ENCODE peak calls at places on chromosome 5, in four cellular contexts. Y is foreskin fibroblast, D is ovary, M is fibroblast of lung. T is an unnamed sample.

GRCh38 chr5:88769165-88769564 is 113.8 kb downstream of the MEF2C start:
- DNase-seq in Y (no peak), D (no peak), M (peak), T (no peak)

GRCh38 chr5:54383941-54384340 is 71.6 kb upstream of the HSPB3 start:
- DNase-seq in Y (no peak), D (no peak), M (no peak), T (no peak)

GRCh38 chr5:158637039-158637438 is 462.7 kb downstream of the EBF1 start:
- DNase-seq in Y (no peak), D (no peak), M (no peak), T (no peak)

GRCh38 chr5:14038341-14038959 is 94.0 kb upstream of the DNAH5 start:
- DNase-seq in Y (peak), D (no peak), M (peak), T (no peak)

GRCh38 chr5:32933692-32934091 is 222.6 kb downstream of the NPR3 start:
- DNase-seq in Y (no peak), D (no peak), M (no peak), T (no peak)

GRCh38 chr5:69454460-69455249 is 37.9 kb upstream of the OCLN start:
- DNase-seq in Y (no peak), D (no peak), M (no peak), T (no peak)

GRCh38 chr5:371811-372555 is 50.5 kb downstream of the AHRR start:
- DNase-seq in Y (no peak), D (no peak), M (no peak), T (peak)

GRCh38 chr5:119343766-119344165 is 12.1 kb upstream of the TNFAIP8 start:
- DNase-seq in Y (no peak), D (no peak), M (peak), T (no peak)

GRCh38 chr5:147911427-147911826 is 5.1 kb upstream of the C5orf46 start:
- DNase-seq in Y (no peak), D (no peak), M (no peak), T (no peak)

GRCh38 chr5:128534729-128535128 is 3.3 kb downstream of the FBN2 start:
- DNase-seq in Y (peak), D (no peak), M (peak), T (no peak)

GRCh38 chr5:53425598-53426516 is 54.6 kb upstream of the FST start:
- DNase-seq in Y (no peak), D (no peak), M (peak), T (peak)

GRCh38 chr5:42057254-42057690 is 132.2 kb downstream of the FBXO4 start:
- DNase-seq in Y (peak), D (peak), M (peak), T (peak)

GRCh38 chr5:61466017-61466416 is 134.0 kb downstream of the ZSWIM6 start:
- DNase-seq in Y (no peak), D (no peak), M (no peak), T (no peak)

GRCh38 chr5:110630350-110630749 is 96.1 kb downstream of the TMEM232 start:
- DNase-seq in Y (no peak), D (no peak), M (no peak), T (no peak)

GRCh38 chr5:179409806-179410205 is 64.5 kb upstream of the ADAMTS2 start:
- DNase-seq in Y (no peak), D (no peak), M (no peak), T (no peak)

GRCh38 chr5:176543428-176544182 is 5.5 kb upstream of the CDHR2 start:
- DNase-seq in Y (peak), D (peak), M (peak), T (peak)

GRCh38 chr5:109725135-109725534 is 35.4 kb downstream of the MAN2A1 start:
- DNase-seq in Y (no peak), D (no peak), M (no peak), T (no peak)

GRCh38 chr5:60340965-60341471 is 358.9 kb downstream of the DEPDC1B start:
- DNase-seq in Y (no peak), D (no peak), M (peak), T (no peak)

GRCh38 chr5:141528401-141528984 is 39.6 kb downstream of the PCDHGC5 start:
- DNase-seq in Y (peak), D (no peak), M (peak), T (no peak)

GRCh38 chr5:138686668-138687067 is 66.6 kb upstream of the CTNNA1 start:
- DNase-seq in Y (no peak), D (no peak), M (peak), T (no peak)

GRCh38 chr5:154648706-154649105 is 106.5 kb upstream of the LARP1 start:
- DNase-seq in Y (no peak), D (no peak), M (no peak), T (no peak)

GRCh38 chr5:179234563-179235135 is 110.6 kb downstream of the ADAMTS2 start:
- DNase-seq in Y (no peak), D (no peak), M (no peak), T (no peak)

GRCh38 chr5:6637590-6637989 is 4.3 kb downstream of the SRD5A1 start:
- DNase-seq in Y (no peak), D (no peak), M (no peak), T (no peak)

GRCh38 chr5:125874717-125875116 is 548.5 kb upstream of the GRAMD2B start:
- DNase-seq in Y (no peak), D (no peak), M (no peak), T (no peak)

GRCh38 chr5:133708451-133708850 is 96.1 kb upstream of the FSTL4 start:
- DNase-seq in Y (no peak), D (no peak), M (no peak), T (no peak)

GRCh38 chr5:119537704-119538103 is 85.4 kb downstream of the HSD17B4 start:
- DNase-seq in Y (no peak), D (no peak), M (peak), T (no peak)

GRCh38 chr5:91403404-91403803 is 20.3 kb upstream of the ARRDC3 start:
- DNase-seq in Y (no peak), D (no peak), M (peak), T (no peak)

GRCh38 chr5:122076669-122077450 is 1.2 kb downstream of the LOX start:
- DNase-seq in Y (peak), D (peak), M (peak), T (no peak)

GRCh38 chr5:91957671-91958070 is 574.6 kb upstream of the ARRDC3 start:
- DNase-seq in Y (no peak), D (no peak), M (peak), T (no peak)

GRCh38 chr5:21398511-21398910 is 1410.5 kb upstream of the CDH18 start:
- DNase-seq in Y (no peak), D (no peak), M (peak), T (no peak)

GRCh38 chr5:169424279-169424955 is 123.5 kb upstream of the SLIT3 start:
- DNase-seq in Y (no peak), D (no peak), M (no peak), T (no peak)

GRCh38 chr5:106174903-106175302 is 1495.8 kb downstream of the EFNA5 start:
- DNase-seq in Y (no peak), D (no peak), M (peak), T (no peak)

GRCh38 chr5:173340984-173341383 is 12.8 kb upstream of the STC2 start:
- DNase-seq in Y (no peak), D (no peak), M (no peak), T (no peak)

GRCh38 chr5:39283231-39283818 is 64.0 kb upstream of the FYB1 start:
- DNase-seq in Y (peak), D (no peak), M (peak), T (peak)

DNA sequence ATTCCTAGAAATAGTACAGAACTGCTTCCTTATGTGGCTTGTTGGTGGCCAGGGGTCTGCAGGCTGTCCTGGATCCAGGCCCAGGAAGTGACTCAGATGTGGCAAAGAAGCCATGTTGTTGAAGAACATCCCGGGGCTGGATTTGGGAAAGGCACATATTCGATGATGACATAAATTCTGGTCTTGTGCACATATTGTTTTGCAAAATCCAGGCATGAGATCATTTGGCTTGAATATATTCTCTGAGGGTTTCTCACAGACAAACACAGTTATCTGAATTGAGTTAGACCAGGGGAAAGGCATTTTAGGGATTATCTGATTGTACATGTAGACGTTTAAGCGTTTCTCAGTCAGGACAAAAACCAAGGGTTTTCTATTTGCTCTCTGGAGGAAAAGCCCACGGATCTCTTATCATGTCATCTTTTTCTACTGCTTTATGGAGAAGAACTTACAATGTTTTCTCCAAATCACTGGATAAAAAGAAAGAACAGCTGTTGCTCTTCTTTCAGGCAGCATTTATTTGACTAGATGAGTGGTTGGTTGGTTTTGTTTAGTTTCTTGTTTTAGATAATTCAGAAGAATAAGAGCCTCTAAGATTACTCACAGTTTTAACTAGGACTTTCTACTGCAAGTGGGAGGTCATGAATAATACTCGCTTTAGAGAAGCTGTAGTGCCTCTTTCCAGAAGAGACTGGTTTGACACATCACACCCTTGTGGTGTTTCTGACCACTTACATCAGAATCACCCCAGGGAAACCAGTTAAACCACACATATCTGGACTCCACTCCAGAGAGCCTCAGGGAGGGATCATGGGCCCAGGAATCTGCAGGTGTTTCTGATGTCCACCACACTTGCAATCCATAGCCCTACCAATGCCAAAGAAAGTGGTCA is 29.5 kb upstream of the LHFPL2 start:
- DNase-seq in Y (peak), D (peak), M (peak), T (no peak)
- H3K4me3 ChIP-seq in Y (no peak), D (no peak), M (peak), T (no peak)

GRCh38 chr5:136031713-136032112 is 2.9 kb downstream of the TGFBI start:
- DNase-seq in Y (no peak), D (no peak), M (peak), T (no peak)

GRCh38 chr5:136030956-136031611 is 2.3 kb downstream of the TGFBI start:
- DNase-seq in Y (no peak), D (no peak), M (no peak), T (no peak)

GRCh38 chr5:136033848-136034247 is 5.1 kb downstream of the TGFBI start:
- DNase-seq in Y (no peak), D (no peak), M (no peak), T (no peak)

GRCh38 chr5:136033244-136033643 is 4.5 kb downstream of the TGFBI start:
- DNase-seq in Y (no peak), D (no peak), M (no peak), T (no peak)

DNA sequence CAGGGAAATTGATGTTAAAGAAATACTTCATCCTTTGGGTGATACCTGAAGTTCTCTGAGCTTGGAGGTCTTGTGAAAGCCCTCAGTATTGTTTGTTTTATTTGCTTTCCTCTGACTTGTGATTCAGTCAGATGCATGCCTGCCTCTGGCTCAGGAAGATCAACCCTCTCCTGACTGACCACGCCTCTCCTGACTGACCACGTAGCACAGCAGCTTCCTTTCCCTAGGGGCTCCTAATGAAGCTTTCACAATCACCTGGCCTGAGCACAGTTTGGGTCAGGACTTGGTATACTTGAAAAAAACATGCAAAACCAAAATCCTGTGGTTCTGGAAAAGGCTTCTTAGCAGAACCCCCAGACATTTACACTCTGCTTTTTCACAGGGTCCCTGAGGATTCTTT is 3.8 kb downstream of the TGFBI start:
- DNase-seq in Y (peak), D (no peak), M (peak), T (no peak)
- H3K4me3 ChIP-seq in Y (peak), D (no peak), M (no peak), T (no peak)

DNA sequence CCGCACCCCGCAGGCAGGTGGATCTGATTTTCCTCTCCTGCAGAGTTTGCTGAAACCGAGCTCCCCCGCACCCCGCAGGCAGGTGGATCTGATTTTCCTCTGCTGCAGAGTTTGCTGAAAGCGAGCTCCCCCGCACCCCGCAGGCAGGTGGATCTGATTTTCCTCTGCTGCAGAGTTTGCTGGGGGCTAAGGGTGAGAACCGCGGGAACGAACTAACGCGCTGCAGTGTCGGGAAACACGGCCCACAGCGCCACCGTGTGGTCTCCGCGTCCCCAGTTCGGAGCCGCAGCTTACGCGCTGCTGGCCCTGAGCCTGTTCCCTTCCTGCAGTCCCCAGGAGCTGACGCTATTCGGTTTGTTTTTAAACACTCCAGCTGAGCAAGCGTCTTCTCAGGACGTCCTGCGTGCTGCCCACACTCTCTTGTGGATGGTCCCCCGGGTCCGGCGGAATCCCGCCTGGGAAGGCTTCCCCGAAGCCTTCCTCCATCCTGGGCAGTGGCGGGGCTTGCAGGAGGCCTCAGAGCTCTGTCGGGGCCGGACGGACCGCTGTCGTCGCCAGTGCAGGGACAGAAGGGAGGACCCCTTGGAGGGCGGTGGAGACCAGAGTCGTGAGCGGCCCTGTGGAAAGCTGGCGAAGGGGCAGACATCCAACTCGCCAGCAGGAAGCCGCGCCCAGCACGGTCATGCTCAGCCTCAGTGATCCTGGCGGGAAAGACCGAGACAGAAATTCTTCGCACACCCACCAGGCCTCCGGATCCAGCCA is 121.2 kb upstream of the LPCAT1 start:
- DNase-seq in Y (peak), D (peak), M (peak), T (peak)
- H3K4me3 ChIP-seq in Y (peak), D (no peak), M (no peak), T (no peak)

GRCh38 chr5:4216142-4216541 is 620.5 kb downstream of the IRX1 start:
- DNase-seq in Y (no peak), D (no peak), M (no peak), T (no peak)

GRCh38 chr5:4212071-4212739 is 616.6 kb downstream of the IRX1 start:
- DNase-seq in Y (no peak), D (no peak), M (no peak), T (no peak)

GRCh38 chr5:4215143-4215542 is 619.5 kb downstream of the IRX1 start:
- DNase-seq in Y (no peak), D (no peak), M (no peak), T (no peak)

GRCh38 chr5:4208996-4209395 is 613.4 kb downstream of the IRX1 start:
- DNase-seq in Y (no peak), D (no peak), M (no peak), T (no peak)

DNA sequence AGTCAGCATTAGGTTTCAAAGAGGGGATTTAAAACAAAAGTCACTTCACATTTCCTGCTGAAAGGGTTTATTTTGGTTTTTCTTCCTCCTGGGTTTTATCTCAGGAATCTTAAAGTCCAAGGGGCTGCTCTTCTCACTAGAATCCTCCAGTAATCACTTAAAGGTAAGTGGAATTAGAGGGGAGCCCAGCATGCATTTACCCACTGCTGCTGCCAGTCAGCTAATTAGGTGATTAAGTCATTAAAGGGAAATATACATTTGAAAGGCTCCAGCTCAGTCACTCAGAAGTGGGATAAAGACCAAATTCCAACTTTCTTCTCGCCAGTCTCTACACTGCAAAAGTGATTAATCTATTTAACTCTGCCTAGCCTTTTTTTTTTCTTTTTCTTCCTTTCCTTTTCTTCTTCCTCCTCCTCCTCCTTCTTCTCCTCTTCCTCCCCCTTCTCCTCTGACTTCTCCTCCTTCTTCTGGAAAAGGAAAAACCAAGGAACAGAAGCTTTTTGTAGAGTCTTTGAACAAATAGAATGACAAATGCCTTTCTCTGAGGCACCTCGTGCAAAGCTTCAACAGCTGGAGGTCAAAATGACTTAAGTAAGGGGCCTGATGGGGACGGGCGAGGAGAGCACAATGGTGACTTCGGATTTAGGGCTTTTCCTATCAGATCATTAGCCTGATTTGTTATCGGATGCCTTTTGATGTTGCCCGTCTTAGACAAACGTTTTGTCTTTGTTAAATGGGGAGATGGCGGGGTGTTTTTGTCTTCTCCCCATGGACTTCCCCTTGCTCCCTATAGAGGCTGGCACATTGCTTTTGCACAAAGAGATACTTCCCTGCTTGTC is 617.6 kb downstream of the IRX1 start:
- DNase-seq in Y (no peak), D (no peak), M (no peak), T (no peak)
- H3K4me3 ChIP-seq in Y (no peak), D (no peak), M (no peak), T (no peak)

DNA sequence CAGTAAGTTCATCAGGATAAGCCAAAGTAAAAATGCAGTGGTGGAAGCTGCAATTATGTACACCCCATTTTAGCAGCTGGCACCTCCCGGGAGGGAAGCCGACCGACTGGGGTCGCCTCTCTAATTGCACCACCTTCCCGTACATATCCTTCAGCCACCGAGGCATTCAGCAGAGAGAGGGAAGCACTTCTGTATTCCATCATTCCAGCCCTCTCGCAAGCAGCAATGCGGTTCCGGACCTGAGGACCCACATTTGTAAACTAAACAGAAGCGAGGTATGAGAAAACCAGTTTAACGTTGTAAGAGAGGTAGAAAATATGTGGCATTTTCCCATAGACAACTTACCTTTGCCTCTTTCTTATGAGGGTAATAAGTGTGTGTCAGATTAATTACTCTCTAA is 123.7 kb upstream of the RETREG1 start:
- DNase-seq in Y (no peak), D (no peak), M (no peak), T (no peak)
- H3K4me3 ChIP-seq in Y (no peak), D (no peak), M (peak), T (no peak)

GRCh38 chr5:116650544-116650943 is 75.9 kb upstream of the SEMA6A start:
- DNase-seq in Y (no peak), D (no peak), M (no peak), T (no peak)

GRCh38 chr5:116650964-116651363 is 76.3 kb upstream of the SEMA6A start:
- DNase-seq in Y (no peak), D (no peak), M (no peak), T (no peak)

GRCh38 chr5:116651653-116652052 is 77.0 kb upstream of the SEMA6A start:
- DNase-seq in Y (no peak), D (no peak), M (no peak), T (no peak)

GRCh38 chr5:116652903-116653302 is 78.3 kb upstream of the SEMA6A start:
- DNase-seq in Y (no peak), D (no peak), M (peak), T (no peak)

GRCh38 chr5:116652196-116652729 is 77.6 kb upstream of the SEMA6A start:
- DNase-seq in Y (peak), D (no peak), M (peak), T (no peak)
- H3K4me3 ChIP-seq in Y (no peak), D (no peak), M (no peak), T (no peak)

GRCh38 chr5:136236479-136237083 is 43.6 kb upstream of the SMIM32 start:
- DNase-seq in Y (no peak), D (no peak), M (no peak), T (no peak)
- H3K4me3 ChIP-seq in Y (no peak), D (no peak), M (no peak), T (no peak)

T was measured in Jurkat, Clone E6-1.